ENCODE peak calls at places on chromosome 20, in nine cellular contexts. One of them, this sample, is unnamed.

GRCh38 chr20:9369557-9369956 is 144.8 kb upstream of the LAMP5 start:
- ATAC-seq in HepG2: no peak
- ATAC-seq in Panc1: no peak
- ATAC-seq in left cardiac atrium: no peak
- ATAC-seq in gastroesophageal sphincter: no peak
- ATAC-seq in CD4-positive, CD25-positive, alpha-beta regulatory T cell: no peak
- ATAC-seq in IMR-90: no peak
- ATAC-seq in right cardiac atrium: no peak
- ATAC-seq in left lobe of liver: no peak
- ATAC-seq in this sample: no peak

GRCh38 chr20:50321797-50322480 is 131.3 kb downstream of the CEBPB start:
- ATAC-seq in HepG2: peak
- ATAC-seq in Panc1: no peak
- ATAC-seq in left cardiac atrium: peak
- ATAC-seq in gastroesophageal sphincter: no peak
- ATAC-seq in CD4-positive, CD25-positive, alpha-beta regulatory T cell: no peak
- ATAC-seq in IMR-90: peak
- ATAC-seq in right cardiac atrium: peak
- ATAC-seq in left lobe of liver: no peak
- ATAC-seq in this sample: peak

GRCh38 chr20:11676618-11677289 is 240.9 kb upstream of the BTBD3 start:
- ATAC-seq in HepG2: peak
- ATAC-seq in Panc1: peak
- ATAC-seq in left cardiac atrium: peak
- ATAC-seq in gastroesophageal sphincter: peak
- ATAC-seq in CD4-positive, CD25-positive, alpha-beta regulatory T cell: no peak
- ATAC-seq in IMR-90: peak
- ATAC-seq in right cardiac atrium: peak
- ATAC-seq in left lobe of liver: peak
- ATAC-seq in this sample: peak

GRCh38 chr20:50756447-50756846 is 25.1 kb downstream of the PARD6B start:
- ATAC-seq in HepG2: no peak
- ATAC-seq in Panc1: no peak
- ATAC-seq in left cardiac atrium: no peak
- ATAC-seq in gastroesophageal sphincter: no peak
- ATAC-seq in CD4-positive, CD25-positive, alpha-beta regulatory T cell: no peak
- ATAC-seq in IMR-90: no peak
- ATAC-seq in right cardiac atrium: no peak
- ATAC-seq in left lobe of liver: no peak
- ATAC-seq in this sample: no peak

GRCh38 chr20:56828402-56828801 is 199.3 kb downstream of the TFAP2C start:
- ATAC-seq in HepG2: no peak
- ATAC-seq in Panc1: no peak
- ATAC-seq in left cardiac atrium: no peak
- ATAC-seq in gastroesophageal sphincter: no peak
- ATAC-seq in CD4-positive, CD25-positive, alpha-beta regulatory T cell: no peak
- ATAC-seq in IMR-90: no peak
- ATAC-seq in right cardiac atrium: no peak
- ATAC-seq in left lobe of liver: no peak
- ATAC-seq in this sample: peak

GRCh38 chr20:19560876-19561480 is 197.1 kb upstream of the RIN2 start:
- ATAC-seq in HepG2: no peak
- ATAC-seq in Panc1: no peak
- ATAC-seq in left cardiac atrium: no peak
- ATAC-seq in gastroesophageal sphincter: no peak
- ATAC-seq in CD4-positive, CD25-positive, alpha-beta regulatory T cell: no peak
- ATAC-seq in IMR-90: no peak
- ATAC-seq in right cardiac atrium: no peak
- ATAC-seq in left lobe of liver: no peak
- ATAC-seq in this sample: no peak

GRCh38 chr20:24297928-24298327 is 171.5 kb upstream of the SYNDIG1 start:
- ATAC-seq in HepG2: no peak
- ATAC-seq in Panc1: no peak
- ATAC-seq in left cardiac atrium: no peak
- ATAC-seq in gastroesophageal sphincter: no peak
- ATAC-seq in CD4-positive, CD25-positive, alpha-beta regulatory T cell: no peak
- ATAC-seq in IMR-90: no peak
- ATAC-seq in right cardiac atrium: no peak
- ATAC-seq in left lobe of liver: no peak
- ATAC-seq in this sample: no peak

GRCh38 chr20:21020656-21021004 is 85.5 kb downstream of the LINC00237 start:
- ATAC-seq in HepG2: peak
- ATAC-seq in Panc1: no peak
- ATAC-seq in left cardiac atrium: peak
- ATAC-seq in gastroesophageal sphincter: no peak
- ATAC-seq in CD4-positive, CD25-positive, alpha-beta regulatory T cell: no peak
- ATAC-seq in IMR-90: no peak
- ATAC-seq in right cardiac atrium: no peak
- ATAC-seq in left lobe of liver: no peak
- ATAC-seq in this sample: no peak

GRCh38 chr20:45892049-45892816 is 1.1 kb downstream of the CTSA start:
- ATAC-seq in HepG2: peak
- ATAC-seq in Panc1: peak
- ATAC-seq in left cardiac atrium: no peak
- ATAC-seq in gastroesophageal sphincter: no peak
- ATAC-seq in CD4-positive, CD25-positive, alpha-beta regulatory T cell: no peak
- ATAC-seq in IMR-90: peak
- ATAC-seq in right cardiac atrium: no peak
- ATAC-seq in left lobe of liver: no peak
- ATAC-seq in this sample: peak

GRCh38 chr20:57384953-57385761 is 6.0 kb upstream of the RBM38 start:
- ATAC-seq in HepG2: no peak
- ATAC-seq in Panc1: no peak
- ATAC-seq in left cardiac atrium: no peak
- ATAC-seq in gastroesophageal sphincter: no peak
- ATAC-seq in CD4-positive, CD25-positive, alpha-beta regulatory T cell: no peak
- ATAC-seq in IMR-90: no peak
- ATAC-seq in right cardiac atrium: peak
- ATAC-seq in left lobe of liver: peak
- ATAC-seq in this sample: no peak

GRCh38 chr20:1474817-1475603 is 8.4 kb upstream of the NSFL1C start:
- ATAC-seq in HepG2: no peak
- ATAC-seq in Panc1: no peak
- ATAC-seq in left cardiac atrium: no peak
- ATAC-seq in gastroesophageal sphincter: no peak
- ATAC-seq in CD4-positive, CD25-positive, alpha-beta regulatory T cell: no peak
- ATAC-seq in IMR-90: no peak
- ATAC-seq in right cardiac atrium: no peak
- ATAC-seq in left lobe of liver: no peak
- ATAC-seq in this sample: no peak

GRCh38 chr20:1888796-1889463 is 6.3 kb upstream of the SIRPA start:
- ATAC-seq in HepG2: peak
- ATAC-seq in Panc1: no peak
- ATAC-seq in left cardiac atrium: peak
- ATAC-seq in gastroesophageal sphincter: peak
- ATAC-seq in CD4-positive, CD25-positive, alpha-beta regulatory T cell: no peak
- ATAC-seq in IMR-90: peak
- ATAC-seq in right cardiac atrium: peak
- ATAC-seq in left lobe of liver: peak
- ATAC-seq in this sample: no peak

This sample was measured in SK-N-SH treated with all-trans-retinoic acid at 6 μM for 48 hours.